ENCODE peak calls at places on chromosomes 6 and 20, in eight cellular contexts. S, D, B, Z, W, I, F and A are unnamed samples.

GRCh38 chr6:169274761-169275160 is 21.1 kb upstream of the THBS2 start:
- DNase-seq in S (no peak), D (no peak), B (no peak), Z (no peak), W (no peak), I (no peak), F (no peak), A (no peak)

GRCh38 chr6:35195120-35195780 is 18.5 kb upstream of the SCUBE3 start:
- DNase-seq in S (no peak), D (no peak), B (no peak), Z (no peak), W (peak), I (no peak), F (no peak), A (no peak)

GRCh38 chr6:64712606-64713005 is 994.4 kb downstream of the EYS start:
- DNase-seq in S (no peak), D (no peak), B (no peak), Z (no peak), W (no peak), I (no peak), F (no peak), A (no peak)

GRCh38 chr20:51801220-51801991 is 915 bp downstream of the SALL4 start:
- DNase-seq in S (peak), D (no peak), B (peak), Z (no peak), W (no peak), I (no peak), F (no peak), A (no peak)

GRCh38 chr6:162765251-162765650 is 37.5 kb downstream of the PACRG start:
- DNase-seq in S (no peak), D (no peak), B (no peak), Z (no peak), W (no peak), I (no peak), F (no peak), A (no peak)

GRCh38 chr6:101401792-101402617 is 8.5 kb downstream of the GRIK2 start:
- DNase-seq in S (no peak), D (no peak), B (no peak), Z (no peak), W (no peak), I (no peak), F (no peak), A (no peak)

GRCh38 chr6:113350521-113350920 is 506.6 kb upstream of the MARCKS start:
- DNase-seq in S (no peak), D (no peak), B (no peak), Z (no peak), W (peak), I (no peak), F (no peak), A (no peak)

GRCh38 chr6:127111526-127111925 is 6.9 kb upstream of the RSPO3 start:
- DNase-seq in S (no peak), D (peak), B (no peak), Z (no peak), W (no peak), I (no peak), F (no peak), A (no peak)

GRCh38 chr6:162344935-162345599 is 382.5 kb downstream of the PRKN start:
- DNase-seq in S (no peak), D (no peak), B (no peak), Z (no peak), W (peak), I (no peak), F (no peak), A (no peak)

GRCh38 chr20:47362361-47363219 is 6.1 kb upstream of the ZMYND8 start:
- DNase-seq in S (no peak), D (no peak), B (no peak), Z (no peak), W (no peak), I (no peak), F (no peak), A (no peak)

GRCh38 chr20:9103955-9104354 is 35.1 kb downstream of the PLCB4 start:
- DNase-seq in S (no peak), D (no peak), B (no peak), Z (no peak), W (peak), I (no peak), F (no peak), A (no peak)

GRCh38 chr6:2989332-2990178 is 10.1 kb upstream of the NQO2 start:
- DNase-seq in S (peak), D (peak), B (peak), Z (peak), W (peak), I (peak), F (peak), A (peak)

GRCh38 chr6:28693751-28694443 is 168.2 kb downstream of the GPX5 start:
- DNase-seq in S (no peak), D (no peak), B (no peak), Z (no peak), W (no peak), I (no peak), F (no peak), A (no peak)

GRCh38 chr20:51750037-51750769 is 18.0 kb downstream of the ATP9A start:
- DNase-seq in S (no peak), D (peak), B (peak), Z (no peak), W (peak), I (peak), F (no peak), A (no peak)

GRCh38 chr6:139271056-139271455 is 20.7 kb downstream of the TXLNB start:
- DNase-seq in S (no peak), D (peak), B (no peak), Z (peak), W (peak), I (peak), F (peak), A (no peak)

GRCh38 chr20:50335105-50335504 is 144.5 kb downstream of the CEBPB start:
- DNase-seq in S (no peak), D (peak), B (peak), Z (peak), W (peak), I (no peak), F (no peak), A (no peak)

GRCh38 chr6:138570716-138571020 is 71.4 kb upstream of the NHSL1 start:
- DNase-seq in S (no peak), D (no peak), B (no peak), Z (no peak), W (no peak), I (no peak), F (no peak), A (no peak)

GRCh38 chr20:58701431-58702160 is 9.0 kb downstream of the NPEPL1 start:
- DNase-seq in S (no peak), D (no peak), B (no peak), Z (no peak), W (no peak), I (no peak), F (no peak), A (peak)

GRCh38 chr20:22684072-22684762 is 99.8 kb upstream of the FOXA2 start:
- DNase-seq in S (peak), D (peak), B (peak), Z (peak), W (peak), I (peak), F (no peak), A (no peak)

GRCh38 chr6:34259529-34260069 is 10.8 kb upstream of the SMIM29 start:
- DNase-seq in S (no peak), D (no peak), B (no peak), Z (no peak), W (no peak), I (no peak), F (no peak), A (no peak)

GRCh38 chr6:133040025-133040838 is 200.9 kb upstream of the EYA4 start:
- DNase-seq in S (no peak), D (no peak), B (peak), Z (peak), W (peak), I (no peak), F (no peak), A (no peak)

GRCh38 chr6:154292855-154293519 is 63.6 kb downstream of the IPCEF1 start:
- DNase-seq in S (no peak), D (peak), B (peak), Z (no peak), W (peak), I (peak), F (no peak), A (no peak)

GRCh38 chr6:37176268-37177082 is 6.5 kb downstream of the PIM1 start:
- DNase-seq in S (no peak), D (no peak), B (no peak), Z (no peak), W (peak), I (no peak), F (no peak), A (no peak)

GRCh38 chr6:90000864-90001731 is 106.8 kb downstream of the GJA10 start:
- DNase-seq in S (no peak), D (no peak), B (peak), Z (no peak), W (peak), I (no peak), F (no peak), A (no peak)

GRCh38 chr6:144756469-144756868 is 471.3 kb downstream of the UTRN start:
- DNase-seq in S (no peak), D (no peak), B (no peak), Z (no peak), W (no peak), I (no peak), F (no peak), A (no peak)

GRCh38 chr6:63805808-63806572 is 170.4 kb downstream of the PHF3 start:
- DNase-seq in S (no peak), D (peak), B (peak), Z (no peak), W (peak), I (peak), F (no peak), A (no peak)

GRCh38 chr6:447381-448165 is 56.0 kb downstream of the IRF4 start:
- DNase-seq in S (no peak), D (no peak), B (no peak), Z (no peak), W (no peak), I (no peak), F (no peak), A (no peak)

GRCh38 chr20:10962937-10963336 is 289.1 kb upstream of the JAG1 start:
- DNase-seq in S (no peak), D (no peak), B (no peak), Z (no peak), W (no peak), I (no peak), F (no peak), A (no peak)

GRCh38 chr6:41895300-41896233 is at the start of gene USP49:
- DNase-seq in S (peak), D (peak), B (peak), Z (peak), W (peak), I (peak), F (peak), A (peak)

GRCh38 chr6:148570456-148570855 is 176.4 kb upstream of the UST start:
- DNase-seq in S (no peak), D (no peak), B (no peak), Z (no peak), W (no peak), I (no peak), F (no peak), A (no peak)

GRCh38 chr6:169344651-169345050 is 91.0 kb upstream of the THBS2 start:
- DNase-seq in S (no peak), D (no peak), B (no peak), Z (no peak), W (no peak), I (no peak), F (no peak), A (no peak)

GRCh38 chr6:21992178-21992967 is 304.5 kb downstream of the PRL start:
- DNase-seq in S (no peak), D (no peak), B (no peak), Z (no peak), W (peak), I (no peak), F (no peak), A (no peak)

GRCh38 chr6:40892223-40892622 is 146.8 kb downstream of the UNC5CL start:
- DNase-seq in S (no peak), D (no peak), B (no peak), Z (no peak), W (no peak), I (no peak), F (no peak), A (no peak)

GRCh38 chr20:33646191-33646590 is 15.9 kb upstream of the C20orf144 start:
- DNase-seq in S (no peak), D (no peak), B (no peak), Z (no peak), W (no peak), I (no peak), F (no peak), A (no peak)

GRCh38 chr20:37598101-37598530 is 70.4 kb upstream of the BLCAP start:
- DNase-seq in S (peak), D (no peak), B (no peak), Z (no peak), W (no peak), I (no peak), F (no peak), A (no peak)

GRCh38 chr20:61353261-61353995 is 101.4 kb downstream of the CDH4 start:
- DNase-seq in S (no peak), D (no peak), B (no peak), Z (no peak), W (peak), I (no peak), F (no peak), A (no peak)

GRCh38 chr20:3783068-3783489 is 1.8 kb upstream of the SPEF1 start:
- DNase-seq in S (no peak), D (no peak), B (peak), Z (no peak), W (peak), I (no peak), F (no peak), A (no peak)

GRCh38 chr20:18465536-18466200 is 1.2 kb downstream of the DZANK1 start:
- DNase-seq in S (no peak), D (no peak), B (no peak), Z (no peak), W (no peak), I (no peak), F (no peak), A (no peak)

GRCh38 chr20:58137651-58138265 is 90.7 kb downstream of the ANKRD60 start:
- DNase-seq in S (no peak), D (no peak), B (no peak), Z (no peak), W (no peak), I (no peak), F (no peak), A (peak)

GRCh38 chr6:164099535-164099982 is 685.0 kb downstream of the QKI start:
- DNase-seq in S (no peak), D (no peak), B (no peak), Z (no peak), W (no peak), I (no peak), F (no peak), A (no peak)

GRCh38 chr6:164097056-164097455 is 682.5 kb downstream of the QKI start:
- DNase-seq in S (no peak), D (no peak), B (no peak), Z (no peak), W (no peak), I (no peak), F (no peak), A (no peak)

GRCh38 chr6:164095056-164095455 is 680.5 kb downstream of the QKI start:
- DNase-seq in S (no peak), D (no peak), B (no peak), Z (no peak), W (no peak), I (no peak), F (no peak), A (no peak)

GRCh38 chr6:164098857-164099534 is 684.5 kb downstream of the QKI start:
- DNase-seq in S (no peak), D (no peak), B (no peak), Z (no peak), W (peak), I (no peak), F (no peak), A (no peak)

GRCh38 chr6:164097557-164098398 is 683.3 kb downstream of the QKI start:
- DNase-seq in S (no peak), D (no peak), B (no peak), Z (no peak), W (peak), I (no peak), F (no peak), A (no peak)
- TF ChIP-seq CTCF in S (peak), D (no peak), B (no peak), Z (peak), W (no peak), I (no peak), F (no peak), A (peak)

GRCh38 chr20:62448038-62448437 is 20.7 kb upstream of the RBBP8NL start:
- DNase-seq in S (no peak), D (no peak), B (no peak), Z (no peak), W (no peak), I (no peak), F (no peak), A (no peak)

GRCh38 chr20:62448788-62449187 is 21.4 kb upstream of the RBBP8NL start:
- DNase-seq in S (no peak), D (no peak), B (no peak), Z (no peak), W (no peak), I (no peak), F (no peak), A (no peak)

GRCh38 chr20:62451156-62451767 is 23.9 kb upstream of the RBBP8NL start:
- DNase-seq in S (no peak), D (no peak), B (no peak), Z (no peak), W (no peak), I (no peak), F (no peak), A (no peak)

GRCh38 chr20:62451970-62452369 is 23.8 kb downstream of the GATA5 start:
- DNase-seq in S (no peak), D (no peak), B (no peak), Z (no peak), W (no peak), I (no peak), F (no peak), A (no peak)

DNA sequence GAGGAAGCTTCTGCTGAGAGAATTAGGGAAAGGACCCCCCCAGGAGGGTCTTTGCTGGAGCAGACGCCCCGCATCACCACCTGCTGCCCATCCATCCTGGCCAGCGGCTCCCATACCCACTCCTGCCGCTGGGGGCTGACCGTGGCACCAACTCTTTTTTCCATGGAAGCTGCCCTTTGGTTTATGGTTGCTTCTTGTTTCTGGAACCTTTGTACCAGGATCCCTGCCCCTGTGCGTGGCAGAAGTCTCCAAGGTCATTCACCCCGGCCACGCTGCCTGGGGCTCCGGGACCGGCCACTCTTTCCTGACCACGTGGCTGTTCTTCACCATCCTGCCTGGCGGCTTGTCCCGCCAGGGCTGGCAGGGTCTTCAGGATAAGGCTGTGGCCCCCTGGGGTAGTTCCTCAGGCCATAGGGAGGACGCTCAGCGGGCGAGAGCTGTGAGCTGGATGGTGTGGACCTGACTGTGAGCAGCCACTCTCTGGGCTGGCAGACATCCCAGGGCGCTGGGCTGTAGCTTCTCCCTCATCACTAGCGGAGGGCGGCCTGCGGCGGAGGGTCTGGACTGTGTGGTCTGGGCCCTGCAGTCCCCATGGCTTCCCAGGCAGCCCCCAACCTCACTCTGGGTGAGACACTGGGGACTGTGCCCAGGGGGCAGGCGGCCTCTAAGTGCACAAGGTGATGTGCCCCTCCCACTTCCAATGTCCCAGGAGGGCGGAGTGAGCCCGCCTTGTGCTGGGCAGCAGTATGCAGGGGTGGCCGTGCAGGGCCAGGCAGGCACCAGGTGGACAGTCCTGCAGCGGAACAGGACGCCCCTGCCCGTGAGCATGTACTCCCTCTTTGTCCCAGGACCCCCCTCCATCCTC is 22.8 kb upstream of the RBBP8NL start:
- DNase-seq in S (no peak), D (no peak), B (peak), Z (no peak), W (no peak), I (no peak), F (no peak), A (no peak)
- TF ChIP-seq CTCF in S (no peak), D (peak), B (peak), Z (no peak), W (no peak), I (no peak), F (no peak), A (no peak)

GRCh38 chr20:63217706-63218105 is 1.8 kb upstream of the YTHDF1 start:
- DNase-seq in S (no peak), D (no peak), B (no peak), Z (no peak), W (peak), I (no peak), F (no peak), A (no peak)

GRCh38 chr20:63216041-63216848 is at the start of gene YTHDF1:
- DNase-seq in S (peak), D (peak), B (peak), Z (peak), W (peak), I (peak), F (peak), A (peak)

GRCh38 chr20:63216849-63217471 is 1.0 kb upstream of the YTHDF1 start:
- DNase-seq in S (no peak), D (no peak), B (peak), Z (no peak), W (no peak), I (no peak), F (no peak), A (no peak)

GRCh38 chr20:63214514-63214913 is 1.4 kb downstream of the YTHDF1 start:
- DNase-seq in S (no peak), D (no peak), B (no peak), Z (no peak), W (no peak), I (no peak), F (no peak), A (no peak)

GRCh38 chr20:63215101-63216040 is 560 bp downstream of the YTHDF1 start:
- DNase-seq in S (peak), D (peak), B (peak), Z (peak), W (peak), I (no peak), F (no peak), A (no peak)
- TF ChIP-seq CTCF in S (peak), D (peak), B (no peak), Z (peak), W (peak), I (peak), F (no peak), A (peak)

GRCh38 chr20:44603327-44603726 is 20.9 kb downstream of the PKIG start:
- DNase-seq in S (no peak), D (no peak), B (no peak), Z (no peak), W (no peak), I (no peak), F (no peak), A (no peak)
- TF ChIP-seq CTCF in S (no peak), D (no peak), B (no peak), Z (peak), W (no peak), I (no peak), F (no peak), A (no peak)

GRCh38 chr6:160013987-160014868 is 45.3 kb downstream of the IGF2R start:
- DNase-seq in S (no peak), D (no peak), B (no peak), Z (no peak), W (no peak), I (no peak), F (no peak), A (no peak)
- TF ChIP-seq CTCF in S (no peak), D (no peak), B (no peak), Z (no peak), W (no peak), I (no peak), F (no peak), A (no peak)

GRCh38 chr6:17096657-17097056 is 5.2 kb upstream of the STMND1 start:
- DNase-seq in S (no peak), D (no peak), B (no peak), Z (no peak), W (no peak), I (no peak), F (no peak), A (no peak)

GRCh38 chr6:17098007-17098406 is 3.8 kb upstream of the STMND1 start:
- DNase-seq in S (no peak), D (no peak), B (no peak), Z (no peak), W (no peak), I (no peak), F (no peak), A (no peak)

GRCh38 chr6:17096076-17096475 is 5.8 kb upstream of the STMND1 start:
- DNase-seq in S (no peak), D (no peak), B (no peak), Z (no peak), W (no peak), I (no peak), F (no peak), A (no peak)

GRCh38 chr6:17091122-17091521 is 10.7 kb upstream of the STMND1 start:
- DNase-seq in S (no peak), D (no peak), B (no peak), Z (no peak), W (peak), I (no peak), F (no peak), A (no peak)

DNA sequence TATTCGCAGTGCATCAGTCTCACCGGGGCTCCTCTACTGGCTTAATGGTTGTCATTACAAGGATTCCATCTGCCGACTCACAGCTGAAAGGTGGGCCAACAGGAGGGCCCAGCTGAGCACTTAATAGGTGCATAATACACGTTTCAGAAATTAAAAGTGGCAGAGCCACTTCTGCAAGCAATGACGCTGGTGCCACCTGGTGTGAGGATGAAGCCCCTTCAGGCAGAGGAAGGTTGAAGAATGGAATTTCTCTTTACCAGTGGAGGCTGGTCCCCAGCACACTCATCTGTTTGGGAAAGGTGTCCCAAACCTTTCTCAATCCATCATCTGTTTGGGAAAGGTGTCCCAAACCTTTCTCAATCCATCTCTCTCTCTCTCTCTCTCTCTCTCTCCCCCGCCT is 8.2 kb upstream of the STMND1 start:
- DNase-seq in S (no peak), D (no peak), B (peak), Z (no peak), W (peak), I (no peak), F (no peak), A (no peak)
- TF ChIP-seq CTCF in S (peak), D (peak), B (no peak), Z (no peak), W (peak), I (peak), F (no peak), A (peak)